ENCODE peak calls at places on chromosomes 3 and 15, in six cellular contexts. M, K, G, H, N and J are unnamed samples. For H3K27me3, the result is how much of the 10 kb centered on the place peaks cover.

GRCh38 chr3:40873456-40873855 is 325.8 kb upstream of the CTNNB1 start:
- DNase-seq in G (no peak), K (no peak), H (no peak), M (no peak), N (no peak), J (no peak)

GRCh38 chr3:8869613-8870012 is 93.7 kb downstream of the RAD18 start:
- DNase-seq in M (no peak), H (no peak), N (no peak), G (no peak), K (no peak), J (no peak)

GRCh38 chr15:65576669-65577068 is 34.3 kb downstream of the INTS14 start:
- DNase-seq in M (no peak), N (no peak), G (no peak), K (peak), H (no peak), J (no peak)

GRCh38 chr3:127697531-127698240 is 24.9 kb downstream of the ABTB1 start:
- DNase-seq in N (peak), K (peak), M (peak), G (no peak), H (peak), J (peak)

GRCh38 chr15:68158046-68158628 is 47.0 kb downstream of the CALML4 start:
- DNase-seq in M (no peak), G (no peak), K (no peak), N (no peak), H (no peak), J (no peak)

GRCh38 chr3:195003893-195004289 is 267.1 kb downstream of the XXYLT1 start:
- DNase-seq in H (no peak), N (no peak), M (no peak), K (no peak), G (no peak), J (peak)

GRCh38 chr3:172658344-172659245 is 52.3 kb downstream of the NCEH1 start:
- DNase-seq in K (peak), N (no peak), G (no peak), H (no peak), M (no peak), J (no peak)

GRCh38 chr3:143950810-143951209 is 20.8 kb upstream of the DIPK2A start:
- DNase-seq in G (no peak), N (no peak), K (no peak), H (no peak), M (no peak), J (no peak)

GRCh38 chr3:24242012-24242698 is 252.5 kb downstream of the THRB start:
- DNase-seq in H (peak), M (no peak), K (peak), G (no peak), N (no peak), J (no peak)

GRCh38 chr15:58053236-58054153 is 12.0 kb downstream of the ALDH1A2 start:
- DNase-seq in M (no peak), N (no peak), G (no peak), H (no peak), K (peak), J (no peak)
- H3K27me3 ChIP-seq in M (under half), N (under half), G (under half), H (half or more), K (under half), J (under half)

GRCh38 chr15:77504871-77505270 is 84.2 kb downstream of the HMG20A start:
- DNase-seq in M (no peak), N (no peak), H (no peak), K (no peak), G (no peak), J (no peak)
- H3K27me3 ChIP-seq in M (under half), N (under half), H (under half), K (under half), G (under half), J (under half)

GRCh38 chr15:83081256-83082014 is 14.4 kb upstream of the BTBD1 start:
- DNase-seq in M (no peak), N (no peak), H (no peak), K (no peak), G (no peak), J (no peak)
- H3K27me3 ChIP-seq in M (under half), N (under half), H (under half), K (half or more), G (under half), J (under half)

GRCh38 chr15:70855764-70856163 is 1.8 kb upstream of the LARP6 start:
- DNase-seq in G (no peak), H (no peak), M (no peak), N (no peak), K (no peak), J (no peak)
- H3K27me3 ChIP-seq in G (half or more), H (under half), M (under half), N (under half), K (under half), J (under half)

GRCh38 chr15:89361451-89362202 is 27.0 kb upstream of the POLG start:
- DNase-seq in K (peak), H (peak), G (peak), N (peak), M (peak), J (peak)

GRCh38 chr15:89363770-89364169 is 29.1 kb upstream of the POLG start:
- DNase-seq in M (no peak), K (no peak), G (no peak), N (no peak), H (no peak), J (no peak)

GRCh38 chr15:89364341-89364740 is 29.7 kb upstream of the POLG start:
- DNase-seq in N (peak), H (no peak), M (peak), G (no peak), K (no peak), J (no peak)

GRCh38 chr15:89362203-89363101 is 27.8 kb upstream of the POLG start:
- DNase-seq in H (peak), K (peak), N (no peak), G (no peak), M (no peak), J (no peak)

DNA sequence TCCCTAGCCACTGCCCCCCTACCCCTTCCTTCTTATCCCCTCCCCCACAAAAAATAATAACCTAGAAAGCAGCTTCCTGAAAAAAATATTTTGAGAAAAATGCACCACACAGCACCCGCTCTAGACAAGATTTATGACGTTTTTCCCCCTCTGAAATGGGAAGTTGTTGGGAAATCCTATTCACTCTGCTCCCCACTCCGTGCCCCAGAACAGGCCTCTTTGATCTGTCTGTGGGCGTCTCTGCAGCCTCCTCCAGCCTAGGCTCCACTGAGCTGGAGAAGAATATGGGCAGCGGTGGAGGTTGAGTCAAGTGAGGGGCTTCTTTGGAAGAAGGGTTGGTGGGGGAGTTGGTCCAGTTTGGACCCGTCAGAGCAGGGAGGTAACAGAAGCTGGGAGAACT is 28.5 kb upstream of the POLG start:
- DNase-seq in K (no peak), M (no peak), G (no peak), H (no peak), N (no peak), J (no peak)
- H3K27me3 ChIP-seq in K (half or more), M (under half), G (half or more), H (half or more), N (half or more), J (half or more)

DNA sequence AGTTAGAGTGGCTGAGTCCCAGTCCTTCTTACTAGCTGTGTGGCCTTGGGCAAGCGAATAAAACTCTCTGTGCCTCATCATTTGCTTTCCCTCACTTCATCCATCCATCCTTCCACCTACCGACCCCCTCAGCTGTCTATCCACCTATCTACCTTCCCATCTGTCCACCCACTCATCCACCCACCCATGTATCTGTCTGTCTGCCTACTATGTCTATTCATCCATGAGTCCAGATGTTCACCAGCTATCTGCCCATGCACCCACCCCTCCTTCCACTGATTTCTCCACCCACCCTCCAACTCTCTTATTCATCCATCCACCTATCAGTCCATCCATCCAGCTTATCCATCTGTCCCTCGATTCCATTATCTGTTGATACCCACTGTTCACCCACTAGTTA is 60.4 kb upstream of the ATP2B2 start:
- DNase-seq in N (no peak), K (no peak), M (no peak), G (no peak), H (no peak), J (no peak)
- H3K27me3 ChIP-seq in N (under half), K (under half), M (under half), G (under half), H (under half), J (under half)

DNA sequence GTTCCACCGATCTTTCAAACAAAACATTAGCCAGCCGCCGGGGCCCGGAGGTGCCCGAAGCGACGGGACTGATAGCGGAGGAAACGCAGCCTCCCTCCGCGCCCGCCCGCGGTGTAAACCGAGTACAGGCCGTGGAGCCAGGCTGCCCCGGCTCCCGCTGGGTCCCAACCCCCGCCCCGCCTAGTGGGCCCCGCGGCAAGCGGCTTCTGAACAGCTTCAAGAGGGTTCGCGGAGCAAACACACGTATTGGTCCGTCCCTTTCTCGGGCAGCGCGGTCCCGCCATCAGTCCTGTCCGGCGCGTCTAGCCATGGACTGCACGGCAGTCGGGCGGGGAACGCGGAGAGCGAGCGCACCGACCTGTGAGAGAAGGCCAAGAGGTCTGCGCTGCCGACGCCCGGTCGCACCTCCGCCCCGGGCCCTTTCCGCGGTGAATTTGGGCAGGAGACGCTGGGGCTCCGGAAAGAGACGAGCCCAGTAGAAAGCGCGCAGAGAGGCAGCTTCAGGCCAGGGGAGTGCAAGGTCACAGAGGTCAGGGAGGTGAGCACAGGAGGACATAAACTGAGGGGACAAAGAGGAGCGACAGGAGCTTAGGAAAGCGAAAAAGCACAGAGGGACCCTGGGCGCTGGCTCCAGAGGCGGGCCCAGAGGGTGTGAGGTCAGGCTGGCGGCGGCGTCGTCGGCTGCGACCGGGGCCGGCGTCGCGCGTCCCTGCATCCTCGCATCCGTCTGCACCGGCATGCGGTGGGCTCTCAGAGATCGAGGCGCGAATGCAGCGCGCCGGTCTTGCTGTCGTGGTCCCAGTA is 1.9 kb downstream of the FOXL2 start:
- DNase-seq in H (peak), K (no peak), M (no peak), G (no peak), N (no peak), J (no peak)
- H3K27me3 ChIP-seq in H (half or more), K (half or more), M (under half), G (half or more), N (half or more), J (half or more)

DNA sequence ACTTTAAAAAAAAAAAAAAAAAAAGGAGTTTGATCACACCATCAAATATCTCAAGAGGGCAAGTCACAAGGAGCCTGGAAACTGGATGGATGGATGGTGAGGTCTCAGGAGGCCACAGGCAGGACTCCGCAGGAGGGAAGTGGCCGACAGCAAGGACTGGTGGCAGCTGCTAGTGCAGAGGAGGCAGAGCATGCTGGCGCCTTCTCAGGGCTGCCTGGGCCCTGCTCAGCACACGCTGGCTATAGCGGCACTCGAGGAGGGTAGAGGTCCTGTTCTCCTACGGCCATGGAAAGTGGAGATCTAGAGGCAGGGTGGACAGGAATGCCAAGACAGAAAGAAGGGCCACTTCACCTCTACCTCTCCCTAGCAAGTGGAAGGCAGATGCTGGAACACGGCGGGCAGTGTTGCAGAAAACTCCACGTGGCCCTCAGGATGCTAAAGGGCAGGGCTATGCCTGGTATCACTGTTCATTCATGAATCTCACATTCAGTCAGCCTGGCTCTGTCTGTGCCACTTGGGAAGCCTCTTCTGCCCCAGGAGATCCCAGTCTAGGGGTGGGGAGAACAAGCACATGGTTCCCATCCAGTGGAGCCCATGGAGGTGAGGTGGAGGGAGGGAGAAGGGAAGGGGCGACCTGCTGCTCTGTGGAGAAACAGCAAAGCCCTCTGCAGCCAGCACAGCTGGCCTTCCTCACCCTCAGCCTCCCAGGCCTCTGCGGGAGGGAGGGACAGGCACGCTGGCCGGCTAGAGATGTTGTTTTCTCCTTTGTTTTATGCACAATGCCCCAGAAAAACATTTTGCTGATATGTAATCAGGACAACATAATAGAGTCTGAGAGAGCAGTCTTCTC is 71.0 kb downstream of the OXNAD1 start:
- DNase-seq in N (no peak), H (no peak), G (no peak), K (no peak), M (no peak), J (no peak)
- H3K27me3 ChIP-seq in N (under half), H (under half), G (under half), K (under half), M (under half), J (under half)

DNA sequence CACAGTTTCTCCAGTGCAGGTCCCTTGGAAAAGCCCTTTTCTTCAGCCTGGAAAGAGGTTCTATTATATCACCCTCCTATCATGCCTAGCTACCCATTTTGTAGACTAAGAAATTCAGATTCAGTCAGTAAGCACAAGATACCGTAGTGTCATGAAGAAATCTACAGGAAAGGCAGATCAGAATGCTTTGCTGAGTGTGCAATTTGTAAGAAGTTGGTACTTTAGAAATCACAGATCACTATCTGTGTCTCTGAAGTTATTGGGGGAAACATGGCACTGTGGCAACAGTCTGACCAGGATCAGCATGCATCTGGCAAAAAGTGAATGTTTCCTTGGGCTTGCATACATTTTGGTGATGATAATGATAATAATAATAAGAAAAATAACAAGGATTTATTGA is 531.8 kb downstream of the EPHB1 start:
- DNase-seq in N (no peak), G (no peak), H (no peak), M (no peak), K (no peak), J (no peak)
- H3K27me3 ChIP-seq in N (under half), G (under half), H (under half), M (under half), K (under half), J (under half)

GRCh38 chr15:40300771-40301170 is 7.0 kb downstream of the PLCB2 start:
- DNase-seq in N (no peak), M (no peak), G (no peak), K (no peak), H (no peak), J (no peak)

GRCh38 chr15:40302288-40302886 is 5.3 kb downstream of the PLCB2 start:
- DNase-seq in M (no peak), K (no peak), H (no peak), G (no peak), N (no peak), J (no peak)

GRCh38 chr15:40300367-40300766 is 7.4 kb downstream of the PLCB2 start:
- DNase-seq in N (no peak), K (no peak), M (no peak), G (no peak), H (no peak), J (no peak)

GRCh38 chr15:40302981-40303380 is 4.8 kb downstream of the PLCB2 start:
- DNase-seq in N (no peak), G (no peak), H (no peak), K (no peak), M (no peak), J (no peak)

DNA sequence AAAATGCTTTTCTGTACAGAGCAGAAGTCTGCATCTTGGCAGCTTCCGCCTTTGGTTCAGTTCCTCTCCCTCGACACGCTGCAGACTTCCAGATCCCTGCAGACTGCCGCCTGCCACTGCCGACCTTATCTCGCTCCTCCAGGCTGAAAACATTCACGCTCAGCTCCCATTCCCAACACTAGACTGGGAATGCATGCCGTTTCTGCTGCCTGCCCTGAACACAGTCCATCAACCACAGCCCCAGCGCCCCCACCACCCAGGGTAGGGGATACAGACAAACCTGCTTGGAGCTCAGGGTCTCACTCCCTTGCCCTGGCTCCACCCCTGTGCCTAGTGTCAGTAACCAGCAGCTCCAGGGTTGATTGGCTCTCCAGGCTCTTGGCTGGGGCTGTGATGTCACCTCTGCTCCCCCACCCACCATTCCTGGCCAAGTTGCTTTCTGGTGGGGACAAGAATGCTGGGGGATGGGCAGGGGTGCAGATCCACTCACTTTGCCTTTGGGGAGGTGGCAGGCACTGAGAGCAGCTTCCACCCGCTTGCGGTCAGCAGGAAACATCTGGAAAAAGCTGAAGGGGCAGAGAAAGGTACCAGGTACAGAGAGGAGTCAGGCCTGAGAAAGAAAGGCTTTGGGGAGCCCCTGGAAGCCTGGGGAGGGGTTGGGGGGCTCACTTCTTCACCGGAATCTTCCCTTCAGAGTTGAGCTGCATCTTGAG is 6.1 kb downstream of the PLCB2 start:
- DNase-seq in K (no peak), G (no peak), N (no peak), H (peak), M (no peak), J (no peak)
- H3K27me3 ChIP-seq in K (under half), G (under half), N (under half), H (under half), M (under half), J (under half)